ENCODE peak calls at places on chromosomes 1 and 21, in ten cellular contexts. N, I, K, X, T, U, H, A, S and V are unnamed samples. For H3K4me1, the result is how much of the 10 kb centered on the place peaks cover.

GRCh38 chr1:205273551-205273982 is 45.8 kb downstream of the TMCC2 start:
- DNase-seq in S (peak), A (peak), H (peak), I (peak), X (peak), K (peak), U (peak), T (peak), N (peak), V (peak)

GRCh38 chr1:41498809-41499208 is 14.3 kb upstream of the EDN2 start:
- DNase-seq in S (no peak), K (no peak), H (peak), T (peak), U (no peak), N (no peak), X (peak), I (no peak), A (peak), V (no peak)

GRCh38 chr1:46166521-46167462 is 8.1 kb upstream of the TSPAN1 start:
- DNase-seq in I (no peak), A (peak), T (peak), U (peak), K (no peak), N (no peak), S (no peak), H (no peak), X (peak), V (no peak)

GRCh38 chr1:228471762-228472398 is 15.3 kb upstream of the RNF187 start:
- DNase-seq in K (no peak), U (peak), T (no peak), N (no peak), H (no peak), I (peak), A (no peak), X (no peak), S (no peak), V (peak)

GRCh38 chr21:15028186-15028585 is 36.6 kb downstream of the NRIP1 start:
- DNase-seq in T (no peak), S (no peak), A (no peak), H (no peak), K (no peak), X (no peak), N (no peak), U (no peak), I (no peak), V (no peak)

GRCh38 chr21:27168084-27168483 is 201.2 kb upstream of the ADAMTS5 start:
- DNase-seq in X (no peak), N (no peak), U (no peak), H (no peak), I (no peak), A (no peak), K (no peak), T (no peak), S (no peak), V (no peak)

GRCh38 chr1:237799762-237800474 is 90.8 kb downstream of the ZP4 start:
- DNase-seq in T (peak), H (no peak), N (no peak), X (no peak), A (peak), U (peak), I (peak), S (peak), K (peak), V (peak)

GRCh38 chr1:228117335-228117734 is 8.2 kb upstream of the MRPL55 start:
- DNase-seq in T (no peak), H (no peak), X (no peak), I (no peak), K (no peak), N (no peak), S (no peak), A (no peak), U (no peak), V (no peak)

GRCh38 chr1:174072546-174072945 is 50.4 kb upstream of the RC3H1 start:
- DNase-seq in N (no peak), I (no peak), K (no peak), H (no peak), U (no peak), X (no peak), S (no peak), A (no peak), T (no peak), V (no peak)

GRCh38 chr1:156691665-156692408 is 13.5 kb downstream of the CRABP2 start:
- DNase-seq in S (no peak), X (no peak), N (no peak), T (no peak), U (no peak), I (no peak), H (peak), K (no peak), A (no peak), V (no peak)

GRCh38 chr1:240619901-240620621 is 8.1 kb upstream of the GREM2 start:
- DNase-seq in N (no peak), T (no peak), X (no peak), K (no peak), U (no peak), A (no peak), I (no peak), S (no peak), H (no peak), V (no peak)

GRCh38 chr1:226682841-226683800 is 56.0 kb downstream of the ITPKB start:
- DNase-seq in N (no peak), S (no peak), A (peak), U (no peak), K (no peak), T (no peak), I (no peak), X (no peak), H (no peak), V (no peak)

GRCh38 chr1:48876221-48876785 is 99.6 kb upstream of the BEND5 start:
- DNase-seq in I (no peak), H (peak), S (no peak), X (no peak), N (no peak), A (no peak), T (no peak), K (no peak), U (no peak), V (no peak)

GRCh38 chr21:43916076-43916475 is 51.1 kb downstream of the AGPAT3 start:
- DNase-seq in I (no peak), A (peak), S (no peak), X (no peak), H (no peak), N (no peak), U (no peak), K (no peak), T (no peak), V (peak)

GRCh38 chr21:31866077-31866511 is 6.7 kb upstream of the HUNK start:
- DNase-seq in A (peak), S (peak), T (peak), H (peak), N (peak), X (peak), U (peak), K (peak), I (peak), V (peak)

GRCh38 chr1:56872597-56872996 is 18.0 kb downstream of the C8A start:
- DNase-seq in X (no peak), I (no peak), N (no peak), A (no peak), H (peak), U (no peak), T (no peak), S (no peak), K (no peak), V (no peak)

GRCh38 chr1:205423248-205423647 is 1.4 kb upstream of the LEMD1 start:
- DNase-seq in T (no peak), U (no peak), S (no peak), A (no peak), X (no peak), I (no peak), N (no peak), H (no peak), K (no peak), V (no peak)

GRCh38 chr1:73176902-73177301 is 894.6 kb upstream of the NEGR1 start:
- DNase-seq in S (no peak), T (no peak), X (no peak), K (peak), I (no peak), H (no peak), U (no peak), N (no peak), A (no peak), V (no peak)

GRCh38 chr1:67746299-67746698 is 61.3 kb downstream of the GADD45A start:
- DNase-seq in X (no peak), U (no peak), T (no peak), A (no peak), N (no peak), H (peak), S (no peak), K (peak), I (no peak), V (no peak)

GRCh38 chr1:24694380-24694843 is 50.8 kb upstream of the CLIC4 start:
- DNase-seq in S (no peak), N (no peak), H (peak), A (no peak), K (no peak), T (peak), U (peak), I (no peak), X (no peak), V (peak)

GRCh38 chr1:201947697-201948008 is 1.3 kb upstream of the LMOD1 start:
- DNase-seq in T (no peak), U (no peak), K (no peak), A (no peak), S (no peak), N (no peak), I (no peak), X (no peak), H (no peak), V (no peak)

GRCh38 chr21:44702973-44703730 is 6.2 kb downstream of the KRTAP10-12 start:
- DNase-seq in X (no peak), N (no peak), U (no peak), T (no peak), A (no peak), S (peak), I (no peak), K (no peak), H (no peak), V (no peak)

GRCh38 chr1:163069142-163069541 is at the start of gene RGS4:
- DNase-seq in X (peak), T (peak), I (no peak), A (no peak), U (no peak), K (peak), H (peak), S (no peak), N (peak), V (no peak)

GRCh38 chr1:193707271-193708015 is 521.0 kb upstream of the B3GALT2 start:
- DNase-seq in K (no peak), T (no peak), U (no peak), X (no peak), I (no peak), N (no peak), S (no peak), H (peak), A (no peak), V (no peak)

GRCh38 chr1:100353988-100354387 is 1.7 kb downstream of the CDC14A start:
- DNase-seq in T (no peak), H (peak), X (no peak), U (peak), K (no peak), I (no peak), A (no peak), N (no peak), S (no peak), V (no peak)

GRCh38 chr1:33143181-33143580 is 38.7 kb downstream of the TRIM62 start:
- DNase-seq in U (no peak), I (no peak), S (no peak), X (no peak), N (no peak), K (no peak), A (no peak), T (no peak), H (peak), V (no peak)

GRCh38 chr1:145994391-145995120 is 1.8 kb downstream of the TXNIP start:
- DNase-seq in H (no peak), X (peak), T (no peak), A (peak), S (no peak), K (no peak), I (no peak), N (peak), U (no peak), V (peak)

GRCh38 chr1:153789478-153790148 is 14.4 kb downstream of the SLC27A3 start:
- DNase-seq in K (no peak), N (no peak), S (peak), H (no peak), U (no peak), I (peak), X (peak), T (no peak), A (no peak), V (peak)

GRCh38 chr21:18245493-18245967 is 897 bp downstream of the CHODL start:
- DNase-seq in S (peak), T (no peak), I (no peak), U (no peak), K (no peak), A (no peak), H (peak), X (no peak), N (peak), V (no peak)

GRCh38 chr1:231527586-231528174 is 789 bp upstream of the TSNAX start:
- DNase-seq in S (no peak), K (no peak), X (peak), N (no peak), H (no peak), U (no peak), I (no peak), A (no peak), T (no peak), V (no peak)

GRCh38 chr1:202663141-202663540 is 47.1 kb downstream of the SYT2 start:
- DNase-seq in N (no peak), I (no peak), X (no peak), A (no peak), S (no peak), K (no peak), U (no peak), H (no peak), T (no peak), V (no peak)

GRCh38 chr1:217569021-217569420 is 61.9 kb downstream of the GPATCH2 start:
- DNase-seq in H (no peak), T (no peak), N (no peak), U (no peak), K (no peak), S (no peak), X (no peak), A (no peak), I (no peak), V (no peak)

GRCh38 chr1:87336623-87337067 is 8.0 kb downstream of the LMO4 start:
- DNase-seq in T (no peak), U (no peak), H (no peak), I (no peak), A (no peak), K (no peak), X (no peak), N (no peak), S (no peak), V (peak)

GRCh38 chr1:26784023-26784871 is 3.5 kb upstream of the PIGV start:
- DNase-seq in N (peak), T (peak), K (peak), S (peak), I (no peak), A (peak), H (peak), U (no peak), X (peak), V (peak)

GRCh38 chr1:26787381-26787705 is 407 bp upstream of the PIGV start:
- DNase-seq in U (no peak), T (no peak), H (peak), A (peak), K (no peak), I (no peak), X (no peak), S (no peak), N (no peak), V (peak)

GRCh38 chr1:26786437-26787380 is 1.0 kb upstream of the PIGV start:
- DNase-seq in U (peak), T (peak), N (peak), A (peak), S (peak), K (no peak), H (peak), I (peak), X (peak), V (peak)

GRCh38 chr1:26784886-26785285 is 2.9 kb upstream of the PIGV start:
- DNase-seq in H (no peak), U (no peak), A (no peak), I (no peak), X (no peak), K (no peak), S (no peak), N (no peak), T (no peak), V (no peak)

DNA sequence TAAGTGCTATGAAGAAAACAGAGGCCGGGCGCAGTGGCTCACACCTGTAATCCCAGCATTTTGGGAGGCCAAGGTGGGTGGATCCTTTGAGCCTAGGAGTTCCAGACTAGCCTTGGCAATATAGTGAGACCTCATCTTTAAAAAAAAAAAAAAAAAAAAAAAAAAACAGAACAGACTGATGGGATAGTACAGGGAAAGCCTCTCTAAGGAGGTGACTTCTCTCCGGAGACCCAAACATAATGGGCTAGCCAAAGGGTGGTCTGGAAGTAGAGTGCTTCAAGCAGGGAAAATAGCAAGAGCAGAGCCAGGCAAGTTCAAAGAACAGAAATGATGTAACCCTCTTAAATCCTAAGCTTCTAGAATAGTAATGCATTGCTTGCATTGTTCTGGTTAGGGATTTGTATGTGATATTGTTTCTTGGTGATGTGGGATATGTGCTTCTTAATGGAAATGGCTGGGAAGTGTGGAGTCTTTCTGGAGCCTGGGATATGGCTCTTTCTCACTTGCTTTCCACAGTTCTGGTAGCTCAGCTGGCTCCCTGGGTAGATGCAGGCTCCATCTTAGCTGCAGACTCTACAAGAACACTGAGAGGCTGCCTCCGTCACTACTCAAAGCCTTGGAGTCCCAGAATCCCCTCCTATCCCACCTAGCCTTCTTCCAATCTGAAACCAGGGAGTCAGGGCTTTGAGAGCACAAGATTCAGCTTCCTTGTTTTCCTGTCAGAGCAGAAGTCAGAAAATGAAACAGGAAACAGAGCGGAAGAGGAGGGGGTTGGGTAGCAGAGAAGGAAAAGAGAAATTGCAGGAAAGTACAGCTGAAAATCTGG is 1.9 kb upstream of the PIGV start:
- DNase-seq in H (peak), U (peak), T (no peak), A (no peak), K (no peak), S (no peak), N (no peak), I (peak), X (no peak), V (no peak)
- H3K4me1 ChIP-seq in H (under half), U (under half), T (half or more), A (under half), K (under half), S (under half), N (half or more), I (half or more), X (under half), V (half or more)

DNA sequence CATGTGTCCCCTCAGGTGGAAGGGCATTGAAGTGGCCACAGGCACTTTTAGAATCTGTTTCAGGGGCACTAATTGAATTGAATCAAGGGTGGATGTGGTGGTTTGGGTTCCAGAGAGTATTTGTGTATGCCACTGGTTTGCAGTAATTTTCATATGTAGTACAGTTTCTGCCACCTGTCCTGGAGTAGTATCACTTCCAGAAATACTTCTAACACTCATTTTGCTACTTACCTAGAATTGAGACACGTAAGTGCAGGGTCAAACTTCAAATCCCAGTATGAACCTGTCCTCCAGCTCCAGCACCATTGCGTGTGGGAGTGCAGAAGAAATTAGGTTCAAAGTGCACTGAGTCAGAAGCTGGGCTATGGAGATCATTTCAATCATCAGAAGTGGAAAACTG is 26.8 kb downstream of the RSPH1 start:
- DNase-seq in I (no peak), N (no peak), S (peak), T (no peak), H (no peak), A (peak), X (no peak), U (peak), K (no peak), V (peak)
- H3K4me1 ChIP-seq in I (under half), N (under half), S (under half), T (under half), H (under half), A (half or more), X (under half), U (half or more), K (under half), V (under half)

GRCh38 chr21:34592120-34592561 is 22.8 kb downstream of the RCAN1 start:
- DNase-seq in S (no peak), T (peak), X (no peak), K (no peak), N (no peak), U (no peak), H (peak), A (peak), I (no peak), V (no peak)

GRCh38 chr21:34593954-34594531 is 20.9 kb downstream of the RCAN1 start:
- DNase-seq in U (no peak), X (no peak), A (no peak), H (no peak), T (no peak), S (no peak), K (no peak), I (no peak), N (no peak), V (no peak)

GRCh38 chr21:34594566-34595234 is 20.2 kb downstream of the RCAN1 start:
- DNase-seq in N (no peak), H (no peak), S (no peak), A (no peak), X (no peak), T (no peak), K (no peak), U (no peak), I (no peak), V (no peak)

GRCh38 chr21:34592573-34592972 is 22.3 kb downstream of the RCAN1 start:
- DNase-seq in S (no peak), U (no peak), N (no peak), T (no peak), H (no peak), I (no peak), K (no peak), X (no peak), A (no peak), V (no peak)

DNA sequence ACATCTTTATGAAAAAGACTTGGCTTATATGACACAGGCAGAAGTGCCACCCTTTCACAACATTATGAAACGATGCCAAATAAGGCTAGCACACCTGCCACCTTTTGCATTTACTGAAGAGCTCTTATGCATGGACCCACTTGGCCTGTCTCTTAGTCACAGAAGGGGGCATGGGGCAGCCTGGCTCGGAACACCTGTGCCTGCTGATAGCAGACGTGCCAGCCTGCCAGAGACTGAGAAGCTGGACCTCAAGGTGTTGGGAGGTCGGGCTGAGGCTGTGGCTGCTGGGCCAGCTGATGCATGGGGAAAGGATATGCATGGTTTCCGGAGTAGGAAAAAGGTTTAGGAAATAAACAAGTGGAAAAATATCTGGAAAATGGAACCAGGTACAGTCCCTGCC is 21.5 kb downstream of the RCAN1 start:
- DNase-seq in A (no peak), N (no peak), H (no peak), I (no peak), X (no peak), U (no peak), T (no peak), S (no peak), K (no peak), V (no peak)
- H3K4me1 ChIP-seq in A (half or more), N (under half), H (under half), I (under half), X (under half), U (under half), T (half or more), S (under half), K (under half), V (under half)

DNA sequence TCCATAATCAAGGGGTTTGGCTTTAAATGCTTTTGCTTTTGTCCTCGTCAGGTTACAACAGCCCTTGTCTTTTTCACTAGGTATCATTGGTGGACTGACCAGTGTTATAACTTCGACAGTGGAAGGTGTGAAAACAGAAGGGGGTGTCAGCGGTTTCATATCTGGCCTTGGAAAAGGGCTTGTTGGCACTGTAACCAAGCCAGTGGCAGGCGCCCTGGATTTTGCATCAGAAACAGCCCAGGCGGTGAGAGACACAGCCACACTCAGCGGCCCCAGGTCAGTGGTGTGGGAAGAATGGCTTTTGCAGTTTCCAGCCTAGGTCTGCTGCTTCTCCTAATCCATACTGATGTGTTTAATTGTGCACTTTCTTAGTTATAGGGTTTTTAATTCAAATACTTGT is 157.9 kb downstream of the DHRS3 start:
- DNase-seq in N (no peak), I (no peak), A (no peak), T (peak), H (no peak), K (no peak), S (no peak), X (no peak), U (no peak), V (no peak)
- H3K4me1 ChIP-seq in N (half or more), I (under half), A (under half), T (half or more), H (under half), K (under half), S (under half), X (under half), U (under half), V (under half)